ENCODE peak calls at places on chromosomes 5 and 9, in six cellular contexts. One of them, this sample, is unnamed.

GRCh38 chr5:180596115-180596667 is 4.9 kb upstream of the SCGB3A1 start:
- DNase-seq in IMR-90: no peak
- DNase-seq in thoracic aorta: no peak
- DNase-seq in fibroblast of pulmonary artery: no peak
- DNase-seq in transverse colon: no peak
- DNase-seq in right lobe of liver: no peak
- DNase-seq in this sample: no peak

GRCh38 chr5:56306433-56307150 is 73.5 kb upstream of the ANKRD55 start:
- DNase-seq in IMR-90: no peak
- DNase-seq in right lobe of liver: no peak
- DNase-seq in transverse colon: no peak
- DNase-seq in thoracic aorta: no peak
- DNase-seq in fibroblast of pulmonary artery: no peak
- DNase-seq in this sample: no peak

GRCh38 chr9:134056483-134057310 is 11.1 kb downstream of the BRD3 start:
- DNase-seq in transverse colon: peak; percentile 12
- DNase-seq in fibroblast of pulmonary artery: no peak
- DNase-seq in thoracic aorta: no peak
- DNase-seq in IMR-90: no peak
- DNase-seq in right lobe of liver: peak; percentile 51
- DNase-seq in this sample: no peak

GRCh38 chr9:113737414-113738271 is 138.5 kb upstream of the ZNF618 start:
- DNase-seq in transverse colon: peak; percentile 32
- DNase-seq in fibroblast of pulmonary artery: peak; percentile 75
- DNase-seq in thoracic aorta: peak; percentile 27
- DNase-seq in right lobe of liver: peak; percentile 50
- DNase-seq in IMR-90: peak; percentile 51
- DNase-seq in this sample: peak; percentile 37

GRCh38 chr9:97594414-97594921 is 38.7 kb downstream of the TSTD2 start:
- DNase-seq in fibroblast of pulmonary artery: no peak
- DNase-seq in right lobe of liver: no peak
- DNase-seq in IMR-90: no peak
- DNase-seq in transverse colon: no peak
- DNase-seq in thoracic aorta: no peak
- DNase-seq in this sample: no peak

GRCh38 chr9:89042984-89043383 is 51.7 kb downstream of the S1PR3 start:
- DNase-seq in fibroblast of pulmonary artery: no peak
- DNase-seq in IMR-90: no peak
- DNase-seq in thoracic aorta: no peak
- DNase-seq in right lobe of liver: no peak
- DNase-seq in transverse colon: no peak
- DNase-seq in this sample: no peak

GRCh38 chr9:98678244-98678842 is 30.4 kb downstream of the GABBR2 start:
- DNase-seq in IMR-90: no peak
- DNase-seq in thoracic aorta: no peak
- DNase-seq in fibroblast of pulmonary artery: peak; percentile 24
- DNase-seq in right lobe of liver: no peak
- DNase-seq in transverse colon: peak; percentile 11
- DNase-seq in this sample: no peak

GRCh38 chr5:139419793-139420192 is 15.9 kb upstream of the SPATA24 start:
- DNase-seq in IMR-90: no peak
- DNase-seq in thoracic aorta: no peak
- DNase-seq in transverse colon: peak; percentile 38
- DNase-seq in right lobe of liver: no peak
- DNase-seq in fibroblast of pulmonary artery: no peak
- DNase-seq in this sample: no peak

GRCh38 chr9:79630521-79631403 is 59.0 kb downstream of the TLE4 start:
- DNase-seq in right lobe of liver: no peak
- DNase-seq in fibroblast of pulmonary artery: no peak
- DNase-seq in IMR-90: no peak
- DNase-seq in thoracic aorta: no peak
- DNase-seq in transverse colon: no peak
- DNase-seq in this sample: no peak

GRCh38 chr9:4021621-4022213 is 278.2 kb downstream of the GLIS3 start:
- DNase-seq in right lobe of liver: no peak
- DNase-seq in thoracic aorta: no peak
- DNase-seq in IMR-90: no peak
- DNase-seq in fibroblast of pulmonary artery: no peak
- DNase-seq in transverse colon: no peak
- DNase-seq in this sample: no peak

GRCh38 chr5:107067391-107067790 is 603.3 kb downstream of the EFNA5 start:
- DNase-seq in IMR-90: no peak
- DNase-seq in right lobe of liver: no peak
- DNase-seq in fibroblast of pulmonary artery: no peak
- DNase-seq in transverse colon: no peak
- DNase-seq in thoracic aorta: no peak
- DNase-seq in this sample: no peak

GRCh38 chr5:61881821-61882220 is 424.2 kb upstream of the KIF2A start:
- DNase-seq in IMR-90: peak; percentile 3
- DNase-seq in right lobe of liver: no peak
- DNase-seq in thoracic aorta: no peak
- DNase-seq in transverse colon: no peak
- DNase-seq in fibroblast of pulmonary artery: no peak
- DNase-seq in this sample: no peak

GRCh38 chr5:82593481-82593880 is 315.3 kb upstream of the RPS23 start:
- DNase-seq in right lobe of liver: no peak
- DNase-seq in transverse colon: no peak
- DNase-seq in IMR-90: peak; percentile 15
- DNase-seq in fibroblast of pulmonary artery: peak; percentile 72
- DNase-seq in thoracic aorta: no peak
- DNase-seq in this sample: no peak

GRCh38 chr5:71701409-71701808 is 17.7 kb upstream of the CARTPT start:
- DNase-seq in right lobe of liver: no peak
- DNase-seq in IMR-90: no peak
- DNase-seq in fibroblast of pulmonary artery: no peak
- DNase-seq in thoracic aorta: no peak
- DNase-seq in transverse colon: no peak
- DNase-seq in this sample: no peak

GRCh38 chr9:16267336-16268036 is 603.0 kb downstream of the BNC2 start:
- DNase-seq in fibroblast of pulmonary artery: peak; percentile 37
- DNase-seq in thoracic aorta: no peak
- DNase-seq in right lobe of liver: peak; percentile 55
- DNase-seq in transverse colon: no peak
- DNase-seq in IMR-90: peak; percentile 57
- DNase-seq in this sample: no peak

GRCh38 chr5:76082790-76083554 is at the start of gene SV2C:
- DNase-seq in fibroblast of pulmonary artery: no peak
- DNase-seq in right lobe of liver: no peak
- DNase-seq in IMR-90: no peak
- DNase-seq in transverse colon: peak; percentile 26
- DNase-seq in thoracic aorta: no peak
- DNase-seq in this sample: no peak

GRCh38 chr5:41708604-41708940 is 161.7 kb downstream of the OXCT1 start:
- DNase-seq in thoracic aorta: no peak
- DNase-seq in fibroblast of pulmonary artery: no peak
- DNase-seq in transverse colon: peak; percentile 14
- DNase-seq in right lobe of liver: no peak
- DNase-seq in IMR-90: no peak
- DNase-seq in this sample: no peak

GRCh38 chr9:72948906-72949582 is 3.8 kb downstream of the ALDH1A1 start:
- DNase-seq in IMR-90: no peak
- DNase-seq in thoracic aorta: no peak
- DNase-seq in right lobe of liver: no peak
- DNase-seq in fibroblast of pulmonary artery: no peak
- DNase-seq in transverse colon: no peak
- DNase-seq in this sample: no peak

GRCh38 chr5:68088302-68088701 is 127.3 kb upstream of the PIK3R1 start:
- DNase-seq in fibroblast of pulmonary artery: peak; percentile 74
- DNase-seq in transverse colon: no peak
- DNase-seq in thoracic aorta: no peak
- DNase-seq in right lobe of liver: no peak
- DNase-seq in IMR-90: peak; percentile 82
- DNase-seq in this sample: no peak

DNA sequence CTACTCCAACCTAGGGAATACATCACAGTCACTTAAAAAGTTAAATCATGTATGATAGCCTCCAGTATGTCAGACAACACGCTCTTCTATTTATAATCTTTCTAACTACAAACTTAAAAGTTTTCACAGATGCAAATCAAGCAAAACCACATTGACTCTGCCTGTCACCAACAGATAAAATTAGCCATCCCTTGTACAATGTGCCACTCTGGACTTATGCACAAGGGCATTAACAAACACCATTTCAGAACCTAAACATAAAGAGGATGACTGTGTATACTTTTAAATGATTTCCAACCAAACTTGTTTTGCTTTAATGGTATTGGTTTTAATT is 14.7 kb downstream of the ERP44 start:
- DNase-seq in transverse colon: no peak
- DNase-seq in fibroblast of pulmonary artery: no peak
- DNase-seq in IMR-90: no peak
- DNase-seq in thoracic aorta: no peak
- DNase-seq in right lobe of liver: no peak
- DNase-seq in this sample: no peak
- H3K4me3 ChIP-seq in transverse colon: no peak overlapping the region
- H3K4me3 ChIP-seq in fibroblast of pulmonary artery: no peak overlapping the region
- H3K4me3 ChIP-seq in IMR-90: no peak overlapping the region
- H3K4me3 ChIP-seq in thoracic aorta: no peak overlapping the region
- H3K4me3 ChIP-seq in right lobe of liver: no peak overlapping the region
- H3K4me3 ChIP-seq in this sample: no peak overlapping the region

GRCh38 chr5:112532654-112533314 is 113.7 kb upstream of the EPB41L4A start:
- DNase-seq in transverse colon: no peak
- DNase-seq in right lobe of liver: no peak
- DNase-seq in fibroblast of pulmonary artery: no peak
- DNase-seq in thoracic aorta: no peak
- DNase-seq in IMR-90: no peak
- DNase-seq in this sample: no peak

GRCh38 chr5:112525217-112525616 is 106.1 kb upstream of the EPB41L4A start:
- DNase-seq in thoracic aorta: no peak
- DNase-seq in right lobe of liver: no peak
- DNase-seq in IMR-90: no peak
- DNase-seq in transverse colon: no peak
- DNase-seq in fibroblast of pulmonary artery: no peak
- DNase-seq in this sample: no peak

GRCh38 chr5:112528928-112529327 is 109.9 kb upstream of the EPB41L4A start:
- DNase-seq in IMR-90: no peak
- DNase-seq in right lobe of liver: no peak
- DNase-seq in transverse colon: no peak
- DNase-seq in thoracic aorta: no peak
- DNase-seq in fibroblast of pulmonary artery: no peak
- DNase-seq in this sample: no peak

GRCh38 chr5:112533315-112533867 is 114.3 kb upstream of the EPB41L4A start:
- DNase-seq in fibroblast of pulmonary artery: no peak
- DNase-seq in thoracic aorta: no peak
- DNase-seq in right lobe of liver: no peak
- DNase-seq in IMR-90: no peak
- DNase-seq in transverse colon: no peak
- DNase-seq in this sample: no peak

GRCh38 chr5:112529525-112529924 is 110.4 kb upstream of the EPB41L4A start:
- DNase-seq in fibroblast of pulmonary artery: peak; percentile 26
- DNase-seq in transverse colon: no peak
- DNase-seq in right lobe of liver: no peak
- DNase-seq in IMR-90: no peak
- DNase-seq in thoracic aorta: no peak
- DNase-seq in this sample: no peak
- TF ChIP-seq CTCF in fibroblast of pulmonary artery: peak; percentile 29
- TF ChIP-seq CTCF in transverse colon: peak; percentile 55
- TF ChIP-seq CTCF in right lobe of liver: peak; percentile 49
- TF ChIP-seq CTCF in IMR-90: peak; percentile 14
- TF ChIP-seq CTCF in thoracic aorta: peak; percentile 12
- TF ChIP-seq CTCF in this sample: no peak

DNA sequence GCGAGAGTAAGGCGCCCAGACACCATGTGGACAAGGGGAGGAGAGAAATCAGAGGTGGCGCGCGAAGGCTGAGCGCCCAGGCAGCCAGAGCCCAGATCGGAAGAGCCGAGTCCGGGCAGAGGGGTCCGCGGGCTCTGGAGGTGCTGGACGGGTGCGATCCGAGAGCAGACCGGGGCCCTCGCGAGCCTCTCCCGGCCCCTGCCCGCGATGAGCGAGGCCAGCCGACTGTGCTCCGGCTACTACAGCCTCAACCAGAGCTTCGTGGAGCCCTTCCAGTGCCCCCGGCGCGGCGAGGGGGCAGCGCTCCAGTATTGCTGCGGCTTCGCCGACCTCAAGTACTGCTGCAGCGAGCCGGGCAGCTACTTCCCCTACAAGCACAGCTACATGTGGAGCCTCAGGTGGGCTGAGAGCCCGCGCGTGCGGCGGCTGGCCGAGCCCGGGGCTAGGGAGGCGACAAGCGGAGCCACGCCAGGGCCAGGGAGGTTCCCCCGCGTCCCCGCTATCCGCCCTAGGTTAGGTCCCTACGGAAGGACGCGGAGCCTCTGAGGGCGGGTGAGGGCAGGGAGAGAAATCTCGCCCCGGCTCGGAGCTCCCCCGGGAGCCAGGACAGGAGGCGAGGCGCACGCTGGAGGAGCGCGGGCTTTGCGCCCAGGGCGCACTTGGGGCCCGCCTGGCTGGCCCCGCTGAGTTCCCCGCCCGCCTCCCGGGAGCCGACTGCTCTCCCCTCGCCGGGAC is at the start of gene SHISAL2B:
- DNase-seq in IMR-90: no peak
- DNase-seq in right lobe of liver: no peak
- DNase-seq in fibroblast of pulmonary artery: peak; percentile 20
- DNase-seq in thoracic aorta: no peak
- DNase-seq in transverse colon: no peak
- DNase-seq in this sample: no peak
- H3K4me3 ChIP-seq in IMR-90: peak within 1 kb of the TSS; percentile 17
- H3K4me3 ChIP-seq in right lobe of liver: no peak within 1 kb of the TSS
- H3K4me3 ChIP-seq in fibroblast of pulmonary artery: peak within 1 kb of the TSS; percentile 30
- H3K4me3 ChIP-seq in thoracic aorta: peak within 1 kb of the TSS; percentile 59
- H3K4me3 ChIP-seq in transverse colon: no peak within 1 kb of the TSS
- H3K4me3 ChIP-seq in this sample: peak within 1 kb of the TSS; percentile 36

DNA sequence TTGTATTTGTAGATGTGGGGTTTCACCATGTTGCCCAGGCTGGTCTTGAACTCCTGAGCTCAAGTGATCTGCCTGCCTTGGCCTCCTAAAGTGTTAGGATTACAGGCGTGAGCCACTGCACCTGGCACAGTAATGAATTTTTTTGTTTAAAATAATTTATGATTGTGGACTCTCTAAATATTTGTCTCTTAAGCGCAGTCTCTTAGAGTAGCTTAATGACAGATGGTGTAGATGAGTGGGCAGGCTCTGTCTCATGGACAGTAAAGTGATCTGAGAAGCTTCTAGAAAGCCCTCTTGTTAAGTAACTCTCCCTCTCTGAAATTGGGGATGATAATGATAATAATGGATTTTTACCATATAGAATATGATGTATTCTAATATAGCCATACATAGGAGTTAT is 47.5 kb upstream of the KIAA1958 start:
- DNase-seq in transverse colon: no peak
- DNase-seq in right lobe of liver: no peak
- DNase-seq in thoracic aorta: no peak
- DNase-seq in fibroblast of pulmonary artery: no peak
- DNase-seq in IMR-90: no peak
- DNase-seq in this sample: no peak
- TF ChIP-seq CTCF in transverse colon: no peak
- TF ChIP-seq CTCF in right lobe of liver: no peak
- TF ChIP-seq CTCF in thoracic aorta: no peak
- TF ChIP-seq CTCF in fibroblast of pulmonary artery: no peak
- TF ChIP-seq CTCF in IMR-90: no peak
- TF ChIP-seq CTCF in this sample: no peak

This sample was measured in HFF-Myc.